ENCODE peak calls at places on chromosomes 3 and 15, in nine cellular contexts. P, A, S, G, D, M, Y, L and X are unnamed samples.

GRCh38 chr15:64197425-64197824 is 34.6 kb upstream of the PPIB start:
- DNase-seq in P (no peak), A (no peak), S (peak; percentile 36), G (no peak), D (no peak), M (no peak), Y (no peak), L (no peak), X (no peak)

GRCh38 chr3:177382944-177383343 is 185.7 kb upstream of the TBL1XR1 start:
- DNase-seq in P (no peak), A (no peak), S (no peak), G (no peak), D (no peak), M (no peak), Y (no peak), L (no peak), X (no peak)

GRCh38 chr3:178352300-178353021 is 183.8 kb upstream of the KCNMB2 start:
- DNase-seq in P (no peak), A (peak; percentile 7), S (no peak), G (peak; percentile 1), D (no peak), M (no peak), Y (no peak), L (no peak), X (peak; percentile 44)

GRCh38 chr3:152719264-152719663 is 115.7 kb upstream of the P2RY1 start:
- DNase-seq in P (peak; percentile 34), A (no peak), S (peak; percentile 0), G (no peak), D (no peak), M (no peak), Y (no peak), L (no peak), X (no peak)

GRCh38 chr15:66184936-66185790 is 68.4 kb downstream of the MEGF11 start:
- DNase-seq in P (no peak), A (no peak), S (no peak), G (no peak), D (no peak), M (no peak), Y (no peak), L (no peak), X (no peak)

GRCh38 chr3:161142486-161142885 is 37.3 kb upstream of the B3GALNT1 start:
- DNase-seq in P (no peak), A (no peak), S (no peak), G (no peak), D (no peak), M (no peak), Y (no peak), L (no peak), X (no peak)

GRCh38 chr3:85662462-85662861 is 703.7 kb downstream of the CADM2 start:
- DNase-seq in P (no peak), A (no peak), S (no peak), G (no peak), D (no peak), M (no peak), Y (no peak), L (no peak), X (no peak)

GRCh38 chr3:168047190-168047795 is 48.4 kb downstream of the GOLIM4 start:
- DNase-seq in P (peak; percentile 28), A (peak; percentile 21), S (peak; percentile 50), G (peak; percentile 61), D (peak; percentile 79), M (peak; percentile 59), Y (peak; percentile 77), L (peak; percentile 76), X (peak; percentile 84)

GRCh38 chr3:188700497-188700896 is 471.3 kb upstream of the TPRG1 start:
- DNase-seq in P (no peak), A (no peak), S (no peak), G (no peak), D (no peak), M (no peak), Y (no peak), L (no peak), X (no peak)

GRCh38 chr3:56025316-56025715 is 443.0 kb downstream of the ERC2 start:
- DNase-seq in P (no peak), A (no peak), S (no peak), G (no peak), D (no peak), M (no peak), Y (no peak), L (no peak), X (no peak)

GRCh38 chr3:152968388-152969024 is 133.6 kb downstream of the P2RY1 start:
- DNase-seq in P (no peak), A (no peak), S (no peak), G (no peak), D (no peak), M (no peak), Y (peak; percentile 66), L (no peak), X (no peak)

GRCh38 chr15:34109775-34110663 is 8.1 kb downstream of the PGBD4 start:
- DNase-seq in P (no peak), A (peak; percentile 34), S (peak; percentile 39), G (no peak), D (peak; percentile 29), M (no peak), Y (peak; percentile 60), L (peak; percentile 45), X (peak; percentile 71)

GRCh38 chr15:57377478-57377847 is 1.2 kb downstream of the CGNL1 start:
- DNase-seq in P (no peak), A (peak; percentile 58), S (no peak), G (no peak), D (peak; percentile 4), M (no peak), Y (no peak), L (no peak), X (no peak)

GRCh38 chr3:40847571-40847992 is 322.8 kb downstream of the ZNF621 start:
- DNase-seq in P (no peak), A (no peak), S (no peak), G (no peak), D (no peak), M (no peak), Y (no peak), L (peak; percentile 29), X (peak; percentile 88)

GRCh38 chr15:45181491-45182285 is 6.1 kb downstream of the SHF start:
- DNase-seq in P (no peak), A (no peak), S (peak; percentile 64), G (no peak), D (no peak), M (no peak), Y (no peak), L (no peak), X (peak; percentile 35)

GRCh38 chr15:89206908-89207331 is 14.5 kb downstream of the RLBP1 start:
- DNase-seq in P (peak; percentile 36), A (peak; percentile 99), S (peak; percentile 93), G (peak; percentile 33), D (peak; percentile 47), M (no peak), Y (peak; percentile 84), L (peak; percentile 56), X (peak; percentile 90)

GRCh38 chr3:17149076-17149475 is 264.3 kb downstream of the PLCL2 start:
- DNase-seq in P (no peak), A (no peak), S (no peak), G (no peak), D (no peak), M (no peak), Y (no peak), L (no peak), X (no peak)

GRCh38 chr15:41512078-41512394 is 1.6 kb downstream of the LTK start:
- DNase-seq in P (no peak), A (no peak), S (no peak), G (no peak), D (no peak), M (no peak), Y (no peak), L (no peak), X (peak; percentile 35)

GRCh38 chr3:196627043-196627442 is 12.5 kb upstream of the NRROS start:
- DNase-seq in P (no peak), A (no peak), S (no peak), G (no peak), D (no peak), M (no peak), Y (no peak), L (no peak), X (no peak)

DNA sequence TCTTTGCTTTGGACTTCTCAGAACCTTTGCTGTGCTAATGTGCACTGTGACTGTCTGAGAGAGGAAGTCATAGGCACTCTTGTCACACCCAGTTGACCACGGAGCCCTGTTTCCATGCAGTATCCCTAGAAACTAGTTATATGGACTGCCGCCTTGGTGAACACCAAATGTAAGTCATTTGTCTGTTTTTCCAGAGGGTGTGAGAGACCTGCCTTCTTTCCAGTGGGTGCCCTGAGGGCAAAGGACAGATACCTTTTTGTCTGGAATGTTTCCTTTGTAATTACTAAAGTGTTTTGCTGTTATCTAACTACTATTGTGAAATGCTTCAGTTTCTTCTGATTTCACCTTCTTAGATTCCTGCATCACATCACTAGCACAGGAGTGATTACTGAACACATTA is 91.8 kb downstream of the LARS2 start:
- DNase-seq in P (no peak), A (no peak), S (no peak), G (no peak), D (no peak), M (no peak), Y (no peak), L (peak; percentile 78), X (no peak)
- TF ChIP-seq REST in P (no peak), A (no peak), S (no peak), G (no peak), D (no peak), M (no peak), Y (no peak), L (no peak), X (no peak)

GRCh38 chr3:141402476-141403171 is 34.3 kb downstream of the ZBTB38 start:
- DNase-seq in P (no peak), A (peak; percentile 45), S (peak; percentile 84), G (no peak), D (no peak), M (no peak), Y (no peak), L (peak; percentile 33), X (peak; percentile 84)
- TF ChIP-seq REST in P (no peak), A (no peak), S (no peak), G (no peak), D (no peak), M (no peak), Y (no peak), L (no peak), X (no peak)

GRCh38 chr3:175951047-175951694 is 1092.0 kb downstream of the NAALADL2 start:
- DNase-seq in P (no peak), A (no peak), S (no peak), G (no peak), D (no peak), M (no peak), Y (no peak), L (no peak), X (no peak)
- TF ChIP-seq REST in P (no peak), A (no peak), S (no peak), G (no peak), D (no peak), M (no peak), Y (no peak), L (no peak), X (no peak)

GRCh38 chr15:76432604-76433003 is 96.0 kb downstream of the ISL2 start:
- DNase-seq in P (no peak), A (no peak), S (no peak), G (no peak), D (no peak), M (no peak), Y (no peak), L (no peak), X (no peak)

GRCh38 chr15:76431936-76432335 is 95.4 kb downstream of the ISL2 start:
- DNase-seq in P (no peak), A (no peak), S (no peak), G (no peak), D (no peak), M (no peak), Y (no peak), L (no peak), X (peak; percentile 17)

GRCh38 chr15:76429661-76430060 is 93.1 kb downstream of the ISL2 start:
- DNase-seq in P (no peak), A (no peak), S (no peak), G (no peak), D (no peak), M (no peak), Y (no peak), L (no peak), X (no peak)

GRCh38 chr15:76426941-76427340 is 90.4 kb downstream of the ISL2 start:
- DNase-seq in P (no peak), A (no peak), S (no peak), G (no peak), D (no peak), M (peak; percentile 11), Y (no peak), L (no peak), X (no peak)
- TF ChIP-seq REST in P (no peak), A (no peak), S (no peak), G (no peak), D (no peak), M (no peak), Y (no peak), L (no peak), X (no peak)